ENCODE peak calls at places on chromosome 10, in six cellular contexts. S is activated CD4-positive, alpha-beta T cell treated with anti-CD3 and anti-CD28 coated beads, Interleukin-2, amount 50 U/mL, for 4 hours; Q is occipital lobe; K is H9; D is activated effector memory CD4-positive, alpha-beta T cell treated with Interleukin-2 at 50 U/mL for 16 hours; U is RPMI7951. O is an unnamed sample.

GRCh38 chr10:101146392-101147251 is 15.5 kb downstream of the TLX1 start:
- DNase-seq in D (no peak), Q (no peak), K (peak; percentile 64), U (no peak), S (no peak), O (no peak)

GRCh38 chr10:102113261-102113955 is 6.8 kb downstream of the LDB1 start:
- DNase-seq in U (peak; percentile 7), Q (no peak), S (no peak), D (no peak), K (no peak), O (peak; percentile 81)

GRCh38 chr10:5584895-5585516 is 60.2 kb downstream of the CALML3 start:
- DNase-seq in D (no peak), K (peak; percentile 49), U (peak; percentile 100), S (no peak), Q (no peak), O (peak; percentile 100)

GRCh38 chr10:25170627-25171026 is 4.2 kb upstream of the GPR158 start:
- DNase-seq in K (no peak), Q (no peak), S (no peak), U (no peak), D (no peak), O (no peak)

GRCh38 chr10:68403701-68404100 is 3.4 kb downstream of the RUFY2 start:
- DNase-seq in Q (no peak), K (no peak), U (no peak), D (no peak), S (no peak), O (no peak)

GRCh38 chr10:103238506-103239252 is 7.0 kb upstream of the RPEL1 start:
- DNase-seq in Q (no peak), K (peak; percentile 83), U (peak; percentile 35), D (no peak), S (no peak), O (peak; percentile 49)

GRCh38 chr10:121084675-121085070 is 233.5 kb downstream of the WDR11 start:
- DNase-seq in K (no peak), U (no peak), Q (no peak), S (no peak), D (no peak), O (no peak)

GRCh38 chr10:36634916-36635315 is 490.5 kb upstream of the ANKRD30A start:
- DNase-seq in U (peak; percentile 90), S (no peak), Q (no peak), D (no peak), K (no peak), O (no peak)

GRCh38 chr10:48464871-48465736 is 139.8 kb downstream of the ARHGAP22 start:
- DNase-seq in Q (peak; percentile 36), U (no peak), K (peak; percentile 33), D (no peak), S (no peak), O (peak; percentile 27)

GRCh38 chr10:119273413-119273812 is 66.0 kb downstream of the GRK5 start:
- DNase-seq in D (no peak), K (no peak), S (no peak), U (no peak), Q (no peak), O (no peak)

GRCh38 chr10:91090761-91091529 is 129.5 kb upstream of the PCGF5 start:
- DNase-seq in D (no peak), K (no peak), U (peak; percentile 15), S (no peak), Q (no peak), O (no peak)

GRCh38 chr10:83605783-83606182 is 533.5 kb upstream of the GHITM start:
- DNase-seq in K (no peak), S (no peak), D (no peak), U (no peak), Q (no peak), O (no peak)

GRCh38 chr10:117159390-117159789 is 21.3 kb upstream of the VAX1 start:
- DNase-seq in D (no peak), Q (no peak), S (no peak), U (no peak), K (peak; percentile 80), O (no peak)